ENCODE peak calls at places on chromosomes 11 and 22, in ten cellular contexts. L is A549; R is CD8-positive, alpha-beta T cell; H is OCI-LY7; N is left ventricle myocardium inferior; K is PC-3; D is stomach; S is cardiac muscle cell; F is lung; U is tibial nerve. W is an unnamed sample. For H3K9me3 and H3K4me1, the result is how much of the 10 kb centered on the place peaks cover.

GRCh38 chr11:2837096-2837601 is 48.4 kb downstream of the CDKN1C start:
- DNase-seq in L (peak), R (no peak), H (no peak), N (peak), K (peak), D (peak), S (peak), F (peak), U (peak), W (no peak)

GRCh38 chr11:59358595-59358994 is at the start of gene OR5AN1:
- DNase-seq in L (no peak), R (no peak), H (no peak), N (no peak), K (no peak), D (no peak), S (no peak), F (no peak), U (no peak), W (no peak)

GRCh38 chr11:54558407-54558806 is 45.4 kb downstream of the OR4C46 start:
- DNase-seq in L (no peak), R (no peak), H (peak), N (no peak), K (no peak), D (no peak), S (no peak), F (no peak), U (no peak), W (no peak)

GRCh38 chr22:34334893-34335292 is 414.6 kb upstream of the LARGE1 start:
- DNase-seq in L (no peak), R (no peak), H (peak), N (no peak), K (no peak), D (no peak), S (no peak), F (no peak), U (no peak), W (no peak)

GRCh38 chr11:15073361-15074205 is at the start of gene CALCB:
- DNase-seq in L (no peak), R (peak), H (no peak), N (no peak), K (no peak), D (no peak), S (peak), F (no peak), U (no peak), W (no peak)

GRCh38 chr11:93501856-93502255 is 41.3 kb downstream of the SMCO4 start:
- DNase-seq in L (no peak), R (no peak), H (no peak), N (no peak), K (no peak), D (no peak), S (no peak), F (no peak), U (no peak), W (no peak)

GRCh38 chr11:86262387-86262786 is 17.8 kb downstream of the EED start:
- DNase-seq in L (no peak), R (no peak), H (no peak), N (no peak), K (no peak), D (no peak), S (no peak), F (no peak), U (no peak), W (no peak)

GRCh38 chr11:64908766-64909165 is 8.2 kb downstream of the ATG2A start:
- DNase-seq in L (no peak), R (no peak), H (no peak), N (no peak), K (no peak), D (no peak), S (no peak), F (no peak), U (no peak), W (no peak)

GRCh38 chr11:40885257-40885947 is 574.0 kb downstream of the LRRC4C start:
- DNase-seq in L (no peak), R (no peak), H (no peak), N (no peak), K (peak), D (no peak), S (no peak), F (no peak), U (no peak), W (no peak)

GRCh38 chr11:118916842-118917388 is 8.8 kb downstream of the BCL9L start:
- DNase-seq in L (no peak), R (peak), H (no peak), N (peak), K (peak), D (no peak), S (peak), F (no peak), U (no peak), W (peak)

GRCh38 chr11:134380229-134380628 is 31.8 kb downstream of the B3GAT1 start:
- DNase-seq in L (no peak), R (no peak), H (no peak), N (no peak), K (no peak), D (no peak), S (no peak), F (no peak), U (no peak), W (no peak)

GRCh38 chr11:134376150-134376921 is 35.7 kb downstream of the B3GAT1 start:
- DNase-seq in L (no peak), R (no peak), H (no peak), N (peak), K (no peak), D (no peak), S (no peak), F (no peak), U (no peak), W (no peak)

GRCh38 chr11:134380785-134381184 is 31.3 kb downstream of the B3GAT1 start:
- DNase-seq in L (no peak), R (no peak), H (no peak), N (no peak), K (no peak), D (no peak), S (no peak), F (no peak), U (no peak), W (no peak)

GRCh38 chr11:134377876-134378275 is 34.2 kb downstream of the B3GAT1 start:
- DNase-seq in L (no peak), R (no peak), H (no peak), N (peak), K (no peak), D (no peak), S (no peak), F (no peak), U (no peak), W (no peak)

GRCh38 chr11:134379241-134379640 is 32.8 kb downstream of the B3GAT1 start:
- DNase-seq in L (no peak), R (no peak), H (no peak), N (no peak), K (no peak), D (no peak), S (no peak), F (no peak), U (no peak), W (no peak)
- H3K9me3 ChIP-seq in L (under half), R (under half), H (under half), N (under half), K (under half), D (under half), S (under half), F (under half), U (under half), W (under half)

GRCh38 chr22:27292542-27293298 is 508.8 kb downstream of the MN1 start:
- DNase-seq in L (no peak), R (no peak), H (no peak), N (no peak), K (no peak), D (no peak), S (no peak), F (no peak), U (no peak), W (no peak)
- H3K4me1 ChIP-seq in L (under half), R (under half), H (under half), N (under half), K (under half), D (under half), S (under half), F (under half), U (under half), W (under half)

GRCh38 chr22:49928571-49929552 is 10.4 kb downstream of the CRELD2 start:
- DNase-seq in L (no peak), R (no peak), H (no peak), N (no peak), K (no peak), D (no peak), S (no peak), F (no peak), U (no peak), W (no peak)
- H3K4me3 ChIP-seq in L (peak), R (no peak), H (no peak), N (peak), K (no peak), D (no peak), S (no peak), F (no peak), U (no peak), W (no peak)

GRCh38 chr11:39817248-39817647 is 1642.2 kb downstream of the LRRC4C start:
- DNase-seq in L (no peak), R (no peak), H (no peak), N (no peak), K (no peak), D (no peak), S (no peak), F (no peak), U (no peak), W (no peak)
- H3K9me3 ChIP-seq in L (under half), R (under half), H (under half), N (half or more), K (under half), D (under half), S (under half), F (under half), U (under half), W (under half)

GRCh38 chr22:29004647-29005371 is 56.8 kb downstream of the C22orf31 start:
- DNase-seq in L (no peak), R (no peak), H (no peak), N (peak), K (no peak), D (peak), S (no peak), F (peak), U (no peak), W (peak)

GRCh38 chr22:29002603-29003002 is 59.0 kb downstream of the C22orf31 start:
- DNase-seq in L (no peak), R (no peak), H (no peak), N (peak), K (no peak), D (peak), S (no peak), F (no peak), U (no peak), W (no peak)

GRCh38 chr22:29003975-29004646 is 57.5 kb downstream of the C22orf31 start:
- DNase-seq in L (no peak), R (no peak), H (no peak), N (no peak), K (peak), D (peak), S (no peak), F (peak), U (no peak), W (peak)

GRCh38 chr22:29006346-29006745 is 55.3 kb downstream of the C22orf31 start:
- DNase-seq in L (no peak), R (no peak), H (no peak), N (no peak), K (no peak), D (no peak), S (no peak), F (no peak), U (no peak), W (no peak)

GRCh38 chr22:29003552-29003951 is 58.1 kb downstream of the C22orf31 start:
- DNase-seq in L (no peak), R (no peak), H (no peak), N (no peak), K (no peak), D (no peak), S (no peak), F (no peak), U (no peak), W (no peak)
- H3K4me1 ChIP-seq in L (under half), R (under half), H (under half), N (under half), K (under half), D (half or more), S (half or more), F (under half), U (under half), W (under half)

GRCh38 chr22:44363980-44364749 is 51.4 kb upstream of the SHISAL1 start:
- DNase-seq in L (no peak), R (no peak), H (no peak), N (peak), K (no peak), D (no peak), S (no peak), F (no peak), U (no peak), W (no peak)
- H3K4me3 ChIP-seq in L (no peak), R (no peak), H (no peak), N (peak), K (no peak), D (no peak), S (no peak), F (no peak), U (no peak), W (no peak)

GRCh38 chr22:48802576-48802975 is 1025.1 kb downstream of the BRD1 start:
- DNase-seq in L (no peak), R (no peak), H (no peak), N (no peak), K (no peak), D (no peak), S (no peak), F (no peak), U (no peak), W (no peak)

GRCh38 chr22:48799227-48799970 is 1028.3 kb downstream of the BRD1 start:
- DNase-seq in L (no peak), R (no peak), H (no peak), N (no peak), K (no peak), D (no peak), S (no peak), F (no peak), U (no peak), W (no peak)

GRCh38 chr22:48800036-48800885 is 1027.4 kb downstream of the BRD1 start:
- DNase-seq in L (no peak), R (no peak), H (no peak), N (no peak), K (no peak), D (no peak), S (no peak), F (no peak), U (no peak), W (no peak)

GRCh38 chr22:48803171-48803992 is 1024.3 kb downstream of the BRD1 start:
- DNase-seq in L (no peak), R (no peak), H (no peak), N (no peak), K (no peak), D (no peak), S (no peak), F (no peak), U (no peak), W (no peak)

DNA sequence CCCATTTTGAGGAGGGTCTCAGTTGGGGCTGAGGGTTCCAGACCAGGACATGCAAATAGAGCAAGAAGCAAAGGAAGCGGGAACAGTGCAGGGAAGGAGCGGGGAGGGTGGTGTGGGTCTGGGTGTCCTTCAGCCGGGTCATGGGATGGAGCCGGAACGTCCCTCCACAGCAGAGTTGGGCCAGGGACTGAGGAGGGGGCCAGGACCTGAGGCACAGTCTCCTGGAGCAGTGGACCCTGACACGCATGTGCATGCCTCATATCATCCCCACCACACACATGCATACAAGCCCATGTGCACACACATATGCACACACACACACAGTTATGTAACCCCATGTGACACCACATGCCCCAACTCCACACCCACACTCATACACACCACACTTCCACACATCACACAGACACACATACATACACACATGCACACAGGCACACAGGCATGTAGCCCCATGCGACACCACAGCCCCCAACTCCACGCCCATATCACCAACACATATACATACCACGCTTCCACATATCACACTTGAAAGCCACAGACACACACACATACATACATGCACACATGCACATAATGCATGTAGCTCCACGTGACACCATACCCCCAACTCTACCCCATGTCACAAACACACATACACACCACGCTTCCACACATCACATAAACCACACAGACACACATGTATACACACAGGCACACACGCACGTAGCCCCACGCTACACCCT is 1026.6 kb downstream of the BRD1 start:
- DNase-seq in L (no peak), R (no peak), H (no peak), N (no peak), K (no peak), D (no peak), S (no peak), F (no peak), U (no peak), W (no peak)
- H3K9me3 ChIP-seq in L (under half), R (under half), H (under half), N (under half), K (under half), D (under half), S (under half), F (under half), U (under half), W (under half)